ENCODE peak calls at places on chromosomes 4 and X, in eight cellular contexts. R is GM12892; Z is BE2C; I is GM04503; P is NCI-H1105; Q is left ventricle myocardium inferior; W is mesothelial cell of epicardium; V is stimulated activated CD4-positive, alpha-beta T cell treated with anti-CD3 and anti-CD28 coated beads, Interleukin-12 subunit alpha, Interleukin-12 subunit beta, amount 100 ng/mL, for 48 hours. C is an unnamed sample.

GRCh38 chr4:55358668-55359067 is 12.6 kb downstream of the SRD5A3 start:
- DNase-seq in R (peak), Z (no peak), I (peak), P (no peak), Q (no peak), W (no peak), V (no peak), C (no peak)

GRCh38 chr4:93776386-93777080 is 52.0 kb upstream of the ATOH1 start:
- DNase-seq in R (no peak), Z (no peak), I (no peak), P (no peak), Q (no peak), W (no peak), V (no peak), C (no peak)

GRCh38 chr4:66639361-66639760 is 905.9 kb downstream of the CENPC start:
- DNase-seq in R (no peak), Z (no peak), I (no peak), P (peak), Q (no peak), W (no peak), V (no peak), C (no peak)

GRCh38 chr4:141905751-141906150 is 269.4 kb downstream of the IL15 start:
- DNase-seq in R (no peak), Z (no peak), I (peak), P (no peak), Q (no peak), W (no peak), V (no peak), C (no peak)

GRCh38 chr4:106695846-106696245 is 327.3 kb upstream of the GIMD1 start:
- DNase-seq in R (no peak), Z (no peak), I (no peak), P (no peak), Q (no peak), W (no peak), V (no peak), C (no peak)

GRCh38 chr4:159455675-159456235 is 352.9 kb downstream of the RAPGEF2 start:
- DNase-seq in R (no peak), Z (peak), I (no peak), P (peak), Q (no peak), W (no peak), V (no peak), C (no peak)

GRCh38 chrX:111648802-111649201 is 32.2 kb upstream of the ALG13 start:
- DNase-seq in R (no peak), Z (no peak), I (no peak), P (no peak), Q (no peak), W (no peak), V (no peak), C (no peak)

GRCh38 chrX:152418025-152418424 is 33.1 kb downstream of the GABRA3 start:
- DNase-seq in R (no peak), Z (no peak), I (no peak), P (no peak), Q (no peak), W (no peak), V (no peak), C (no peak)

GRCh38 chr4:48705609-48706008 is 74.5 kb downstream of the FRYL start:
- DNase-seq in R (no peak), Z (no peak), I (no peak), P (no peak), Q (no peak), W (no peak), V (no peak), C (no peak)

GRCh38 chr4:8370835-8371234 is 69.7 kb downstream of the ACOX3 start:
- DNase-seq in R (no peak), Z (no peak), I (no peak), P (no peak), Q (peak), W (no peak), V (no peak), C (no peak)

GRCh38 chr4:173039617-173040176 is 128.9 kb upstream of the GALNT7 start:
- DNase-seq in R (no peak), Z (no peak), I (no peak), P (no peak), Q (no peak), W (no peak), V (no peak), C (no peak)

GRCh38 chr4:140330311-140330900 is 43.0 kb upstream of the SCOC start:
- DNase-seq in R (no peak), Z (no peak), I (no peak), P (peak), Q (no peak), W (no peak), V (no peak), C (no peak)

GRCh38 chr4:53527342-53527741 is 63.9 kb downstream of the LNX1 start:
- DNase-seq in R (no peak), Z (no peak), I (no peak), P (no peak), Q (no peak), W (no peak), V (no peak), C (no peak)

GRCh38 chrX:134631404-134632346 is 26.6 kb downstream of the PLAC1 start:
- DNase-seq in R (no peak), Z (peak), I (peak), P (peak), Q (no peak), W (no peak), V (no peak), C (no peak)

GRCh38 chrX:73262991-73263390 is 48.3 kb upstream of the NAP1L2 start:
- DNase-seq in R (no peak), Z (no peak), I (no peak), P (no peak), Q (no peak), W (no peak), V (no peak), C (no peak)

GRCh38 chrX:100928660-100929613 is at the start of gene XKRX:
- DNase-seq in R (peak), Z (peak), I (no peak), P (peak), Q (peak), W (peak), V (peak), C (peak)

GRCh38 chr4:77777135-77777777 is 41.9 kb downstream of the CNOT6L start:
- DNase-seq in R (no peak), Z (no peak), I (no peak), P (no peak), Q (no peak), W (no peak), V (no peak), C (no peak)

GRCh38 chr4:87423313-87424031 is 1.1 kb downstream of the NUDT9 start:
- DNase-seq in R (no peak), Z (peak), I (no peak), P (peak), Q (no peak), W (no peak), V (no peak), C (no peak)

GRCh38 chr4:171880136-171880535 is 66.9 kb downstream of the GALNTL6 start:
- DNase-seq in R (no peak), Z (no peak), I (peak), P (no peak), Q (no peak), W (no peak), V (no peak), C (peak)

GRCh38 chrX:13487731-13488505 is 81.5 kb upstream of the EGFL6 start:
- DNase-seq in R (peak), Z (peak), I (peak), P (peak), Q (no peak), W (no peak), V (no peak), C (peak)

GRCh38 chr4:17665346-17665745 is 50.9 kb downstream of the MED28 start:
- DNase-seq in R (no peak), Z (no peak), I (no peak), P (no peak), Q (no peak), W (no peak), V (no peak), C (no peak)

GRCh38 chr4:164731827-164732474 is 22.0 kb upstream of the SMIM31 start:
- DNase-seq in R (peak), Z (peak), I (no peak), P (peak), Q (peak), W (peak), V (peak), C (no peak)

GRCh38 chrX:41293269-41293668 is 40.7 kb upstream of the DDX3X start:
- DNase-seq in R (no peak), Z (peak), I (no peak), P (no peak), Q (no peak), W (no peak), V (no peak), C (no peak)

GRCh38 chrX:148580016-148580415 is 79.6 kb downstream of the AFF2 start:
- DNase-seq in R (no peak), Z (no peak), I (no peak), P (no peak), Q (no peak), W (no peak), V (no peak), C (no peak)

GRCh38 chr4:949656-950055 is 17.4 kb downstream of the TMEM175 start:
- DNase-seq in R (no peak), Z (no peak), I (no peak), P (no peak), Q (no peak), W (no peak), V (no peak), C (no peak)

GRCh38 chr4:122715221-122715620 is 17.3 kb upstream of the BBS12 start:
- DNase-seq in R (no peak), Z (no peak), I (no peak), P (no peak), Q (no peak), W (no peak), V (no peak), C (no peak)

GRCh38 chr4:163681208-163681821 is 186.8 kb downstream of the TMA16 start:
- DNase-seq in R (peak), Z (peak), I (no peak), P (peak), Q (no peak), W (no peak), V (no peak), C (no peak)

GRCh38 chr4:123746981-123747380 is 350.4 kb downstream of the SPRY1 start:
- DNase-seq in R (no peak), Z (no peak), I (no peak), P (no peak), Q (no peak), W (no peak), V (no peak), C (no peak)

GRCh38 chr4:11912886-11913285 is 484.2 kb upstream of the HS3ST1 start:
- DNase-seq in R (no peak), Z (no peak), I (no peak), P (no peak), Q (no peak), W (no peak), V (no peak), C (no peak)

GRCh38 chrX:15988661-15989603 is 134.3 kb upstream of the AP1S2 start:
- DNase-seq in R (no peak), Z (no peak), I (peak), P (no peak), Q (no peak), W (no peak), V (no peak), C (no peak)

GRCh38 chr4:38674206-38675144 is 10.5 kb downstream of the KLF3 start:
- DNase-seq in R (no peak), Z (no peak), I (no peak), P (no peak), Q (no peak), W (no peak), V (no peak), C (no peak)

GRCh38 chrX:26286836-26287235 is 70.9 kb downstream of the MAGEB5 start:
- DNase-seq in R (no peak), Z (no peak), I (no peak), P (no peak), Q (no peak), W (no peak), V (no peak), C (no peak)

GRCh38 chr4:123339507-123340380 is 56.9 kb upstream of the SPRY1 start:
- DNase-seq in R (no peak), Z (no peak), I (no peak), P (no peak), Q (no peak), W (no peak), V (no peak), C (no peak)

GRCh38 chr4:78562687-78563086 is 11.1 kb downstream of the ANXA3 start:
- DNase-seq in R (no peak), Z (no peak), I (no peak), P (no peak), Q (no peak), W (no peak), V (no peak), C (no peak)

GRCh38 chrX:116232833-116233232 is 62.3 kb downstream of the AGTR2 start:
- DNase-seq in R (no peak), Z (no peak), I (no peak), P (no peak), Q (no peak), W (no peak), V (no peak), C (no peak)

GRCh38 chrX:37405954-37406353 is 56.8 kb downstream of the PRRG1 start:
- DNase-seq in R (no peak), Z (no peak), I (no peak), P (no peak), Q (no peak), W (no peak), V (no peak), C (no peak)

GRCh38 chrX:115679460-115679859 is 118.5 kb downstream of the PLS3 start:
- DNase-seq in R (no peak), Z (no peak), I (no peak), P (peak), Q (no peak), W (no peak), V (no peak), C (no peak)

GRCh38 chr4:139416073-139416673 is 37.7 kb upstream of the RAB33B start:
- DNase-seq in R (no peak), Z (no peak), I (no peak), P (no peak), Q (no peak), W (no peak), V (no peak), C (no peak)

GRCh38 chr4:184599492-184600135 is 49.6 kb downstream of the CASP3 start:
- DNase-seq in R (no peak), Z (no peak), I (peak), P (no peak), Q (no peak), W (no peak), V (no peak), C (no peak)

C was measured in 8988T.